ENCODE peak calls at places on chromosomes 11 and 22, in six cellular contexts. V, H, I, D, U and L are unnamed samples. For H3K9me3, the result is how much of the 10 kb centered on the place peaks cover.

GRCh38 chr11:70494559-70495350 is 96.4 kb downstream of the CTTN start:
- DNase-seq in V (no peak), H (no peak), I (no peak), D (no peak), U (no peak), L (no peak)

GRCh38 chr11:116644201-116644947 is 128.4 kb downstream of the BUD13 start:
- DNase-seq in V (no peak), H (no peak), I (no peak), D (no peak), U (no peak), L (no peak)

GRCh38 chr11:127454856-127455255 is 454.3 kb upstream of the KIRREL3 start:
- DNase-seq in V (no peak), H (no peak), I (no peak), D (no peak), U (no peak), L (no peak)

GRCh38 chr11:69654001-69654659 is 13.2 kb downstream of the CCND1 start:
- DNase-seq in V (peak), H (no peak), I (no peak), D (no peak), U (no peak), L (no peak)

GRCh38 chr11:127843483-127844396 is 743.6 kb downstream of the ETS1 start:
- DNase-seq in V (peak), H (peak), I (peak), D (peak), U (peak), L (peak)

GRCh38 chr11:131370090-131370751 is at the start of gene NTM:
- DNase-seq in V (peak), H (peak), I (peak), D (peak), U (peak), L (no peak)

GRCh38 chr11:10478066-10478465 is 23.0 kb downstream of the AMPD3 start:
- DNase-seq in V (no peak), H (no peak), I (no peak), D (no peak), U (no peak), L (no peak)

GRCh38 chr11:107996025-107996776 is 12.5 kb upstream of the CUL5 start:
- DNase-seq in V (no peak), H (peak), I (no peak), D (no peak), U (no peak), L (no peak)

GRCh38 chr11:80593981-80594380 is 1153.2 kb upstream of the TENM4 start:
- DNase-seq in V (no peak), H (peak), I (peak), D (no peak), U (no peak), L (peak)

GRCh38 chr11:2525166-2525861 is 80.5 kb downstream of the KCNQ1 start:
- DNase-seq in V (peak), H (peak), I (no peak), D (peak), U (no peak), L (no peak)

GRCh38 chr22:25098445-25099081 is 101.1 kb upstream of the CRYBB3 start:
- DNase-seq in V (no peak), H (no peak), I (no peak), D (no peak), U (no peak), L (no peak)

GRCh38 chr22:29156507-29156906 is 49.2 kb upstream of the EMID1 start:
- DNase-seq in V (no peak), H (no peak), I (no peak), D (no peak), U (no peak), L (no peak)

GRCh38 chr22:20638143-20638870 is 130.9 kb downstream of the MED15 start:
- DNase-seq in V (no peak), H (no peak), I (no peak), D (no peak), U (no peak), L (no peak)

GRCh38 chr11:19079643-19080440 is 19.3 kb upstream of the MRGPRX2 start:
- DNase-seq in V (no peak), H (no peak), I (peak), D (no peak), U (peak), L (no peak)

GRCh38 chr22:49963647-49964026 is 3.1 kb downstream of the PIM3 start:
- DNase-seq in V (peak), H (peak), I (no peak), D (no peak), U (no peak), L (no peak)

GRCh38 chr11:57180141-57180561 is 1.6 kb upstream of the LRRC55 start:
- DNase-seq in V (no peak), H (no peak), I (no peak), D (no peak), U (no peak), L (no peak)

GRCh38 chr22:37751449-37752188 is 54.8 kb downstream of the TRIOBP start:
- DNase-seq in V (no peak), H (no peak), I (no peak), D (no peak), U (no peak), L (no peak)

GRCh38 chr11:122162095-122162494 is 46.1 kb upstream of the BLID start:
- DNase-seq in V (no peak), H (no peak), I (peak), D (no peak), U (peak), L (no peak)

GRCh38 chr11:129041611-129042018 is 98.9 kb upstream of the TP53AIP1 start:
- DNase-seq in V (no peak), H (no peak), I (no peak), D (no peak), U (no peak), L (no peak)

DNA sequence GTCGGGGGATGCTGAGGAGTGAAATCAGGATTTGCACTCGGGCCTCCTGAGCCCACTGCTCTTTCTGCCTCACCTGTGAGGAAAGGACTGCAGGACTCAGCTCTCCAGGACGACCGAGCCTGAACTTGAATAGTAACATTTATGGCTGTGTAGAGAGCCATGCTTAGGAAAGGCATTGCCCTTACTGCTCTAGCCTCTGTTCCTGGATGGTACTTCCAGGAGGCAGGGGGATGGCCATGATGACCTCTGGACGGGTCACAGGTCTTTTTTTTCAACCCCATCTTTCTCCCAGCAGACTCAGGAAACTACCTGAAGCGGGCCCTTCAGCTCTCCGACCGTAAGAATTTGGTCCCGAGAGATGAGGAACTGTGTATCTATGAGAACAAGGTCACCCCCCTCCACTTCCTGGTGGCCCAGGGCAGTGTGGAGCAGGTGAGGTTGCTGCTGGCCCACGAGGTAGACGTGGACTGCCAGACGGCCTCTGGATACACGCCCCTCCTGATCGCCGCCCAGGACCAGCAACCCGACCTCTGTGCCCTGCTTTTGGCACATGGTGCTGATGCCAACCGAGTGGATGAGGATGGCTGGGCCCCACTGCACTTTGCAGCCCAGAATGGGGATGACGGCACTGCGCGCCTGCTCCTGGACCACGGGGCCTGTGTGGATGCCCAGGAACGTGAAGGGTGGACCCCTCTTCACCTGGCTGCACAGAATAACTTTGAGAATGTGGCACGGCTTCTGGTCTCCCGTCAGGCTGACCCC is 11.3 kb downstream of the ANKK1 start:
- DNase-seq in V (no peak), H (no peak), I (no peak), D (no peak), U (no peak), L (no peak)
- H3K4me3 ChIP-seq in V (no peak), H (no peak), I (no peak), D (no peak), U (no peak), L (no peak)

DNA sequence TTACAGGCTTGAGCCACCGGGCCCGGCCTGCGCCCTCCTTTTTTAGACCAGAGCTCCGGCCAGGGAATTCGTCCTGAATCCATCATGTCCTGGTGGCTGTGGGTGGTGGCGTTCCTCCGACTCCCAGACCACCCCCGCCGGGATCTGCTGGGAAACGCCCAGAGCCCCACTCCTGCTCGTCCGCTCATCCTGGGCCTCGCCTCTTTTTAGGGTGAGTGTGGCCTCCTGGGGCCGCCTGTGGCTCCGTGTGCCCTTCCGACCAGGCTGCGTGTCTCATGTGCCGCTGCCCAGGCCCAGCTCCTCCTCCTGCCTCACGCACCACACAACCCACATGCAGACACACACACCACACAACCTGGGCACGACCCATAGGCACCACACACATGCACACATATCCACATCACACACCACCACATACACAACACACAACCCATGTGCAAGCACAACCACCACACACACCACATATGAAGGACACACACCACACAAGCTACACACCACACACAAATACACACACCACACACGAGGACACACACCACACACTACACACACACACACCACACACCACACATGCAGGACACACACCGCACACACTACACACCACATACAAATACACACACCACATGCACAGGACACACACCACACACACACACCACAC is 946.2 kb downstream of the BRD1 start:
- DNase-seq in V (peak), H (no peak), I (no peak), D (no peak), U (no peak), L (no peak)
- H3K9me3 ChIP-seq in V (under half), H (under half), I (under half), D (under half), U (under half), L (under half)

DNA sequence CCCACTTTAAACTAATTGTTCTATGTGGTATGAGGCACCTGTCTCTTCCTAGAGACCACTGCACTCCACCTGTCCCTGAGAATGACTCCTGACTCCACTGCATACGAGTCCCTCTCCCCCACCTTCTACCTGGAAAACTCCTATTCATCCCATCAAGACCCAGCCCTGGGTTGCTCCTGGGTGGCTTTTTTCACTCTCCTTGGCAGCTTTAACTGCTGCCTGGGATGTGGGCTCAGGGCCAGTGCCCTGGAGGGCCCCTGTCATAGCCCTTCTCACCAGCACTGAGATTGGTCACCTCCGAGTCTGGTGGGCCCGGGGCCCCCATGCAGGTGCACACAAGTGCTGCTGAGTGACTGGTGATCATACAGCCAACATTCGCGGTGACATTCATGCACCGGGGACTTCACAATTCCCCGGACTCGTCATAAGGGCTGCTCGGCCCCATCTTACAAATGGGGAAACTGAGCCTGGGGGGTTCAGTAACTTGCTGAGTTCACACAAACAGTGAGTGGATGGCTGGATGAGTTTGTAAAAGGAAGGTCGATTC is 25.9 kb upstream of the TOLLIP start:
- DNase-seq in V (peak), H (no peak), I (no peak), D (no peak), U (no peak), L (no peak)
- H3K4me3 ChIP-seq in V (no peak), H (no peak), I (no peak), D (peak), U (peak), L (no peak)

GRCh38 chr11:17366491-17366890 is 14.9 kb downstream of the NCR3LG1 start:
- DNase-seq in V (no peak), H (no peak), I (peak), D (no peak), U (no peak), L (no peak)

GRCh38 chr11:17369094-17369493 is 17.5 kb downstream of the NCR3LG1 start:
- DNase-seq in V (no peak), H (no peak), I (no peak), D (no peak), U (no peak), L (no peak)

GRCh38 chr11:17368551-17368950 is 17.0 kb downstream of the NCR3LG1 start:
- DNase-seq in V (no peak), H (no peak), I (no peak), D (no peak), U (no peak), L (no peak)

GRCh38 chr11:17371614-17372013 is 16.8 kb downstream of the KCNJ11 start:
- DNase-seq in V (no peak), H (no peak), I (peak), D (no peak), U (peak), L (no peak)

GRCh38 chr11:17369685-17370243 is 18.2 kb downstream of the NCR3LG1 start:
- DNase-seq in V (no peak), H (no peak), I (no peak), D (no peak), U (no peak), L (no peak)
- H3K9me3 ChIP-seq in V (under half), H (under half), I (under half), D (under half), U (half or more), L (under half)

GRCh38 chr11:64339754-64340408 is at the start of gene CCDC88B:
- DNase-seq in V (peak), H (peak), I (no peak), D (peak), U (no peak), L (no peak)

GRCh38 chr11:64339319-64339718 is 685 bp upstream of the CCDC88B start:
- DNase-seq in V (no peak), H (no peak), I (no peak), D (no peak), U (no peak), L (no peak)

GRCh38 chr11:64341851-64342791 is 2.1 kb downstream of the CCDC88B start:
- DNase-seq in V (peak), H (peak), I (peak), D (peak), U (peak), L (peak)

GRCh38 chr11:64341429-64341828 is 1.4 kb downstream of the CCDC88B start:
- DNase-seq in V (no peak), H (no peak), I (no peak), D (no peak), U (no peak), L (no peak)

GRCh38 chr11:64340671-64341335 is 799 bp downstream of the CCDC88B start:
- DNase-seq in V (peak), H (peak), I (no peak), D (no peak), U (no peak), L (no peak)
- H3K4me3 ChIP-seq in V (no peak), H (peak), I (no peak), D (no peak), U (no peak), L (no peak)